ENCODE peak calls at places on chromosome 14, in four cellular contexts. One of them, this sample, is unnamed.

GRCh38 chr14:95685978-95686922 is at the start of gene TCL1B:
- DNase-seq in astrocyte of the spinal cord: no peak
- DNase-seq in aorta: no peak
- DNase-seq in activated T-helper 1 cell treated with anti-CD3 and anti-CD28 coated beads, Interleukin-2, amount 50 U/mL, for 16 hours: no peak
- DNase-seq in this sample: no peak

GRCh38 chr14:43359317-43359716 is 1147.8 kb downstream of the FSCB start:
- DNase-seq in activated T-helper 1 cell treated with anti-CD3 and anti-CD28 coated beads, Interleukin-2, amount 50 U/mL, for 16 hours: no peak
- DNase-seq in aorta: no peak
- DNase-seq in astrocyte of the spinal cord: no peak
- DNase-seq in this sample: no peak

GRCh38 chr14:70906785-70907171 is 481 bp upstream of the PCNX1 start:
- DNase-seq in activated T-helper 1 cell treated with anti-CD3 and anti-CD28 coated beads, Interleukin-2, amount 50 U/mL, for 16 hours: no peak
- DNase-seq in aorta: no peak
- DNase-seq in astrocyte of the spinal cord: no peak
- DNase-seq in this sample: no peak

GRCh38 chr14:76138758-76139723 is 12.7 kb upstream of the GPATCH2L start:
- DNase-seq in astrocyte of the spinal cord: no peak
- DNase-seq in aorta: no peak
- DNase-seq in activated T-helper 1 cell treated with anti-CD3 and anti-CD28 coated beads, Interleukin-2, amount 50 U/mL, for 16 hours: no peak
- DNase-seq in this sample: no peak

GRCh38 chr14:69755299-69755698 is 11.6 kb upstream of the SRSF5 start:
- DNase-seq in astrocyte of the spinal cord: no peak
- DNase-seq in activated T-helper 1 cell treated with anti-CD3 and anti-CD28 coated beads, Interleukin-2, amount 50 U/mL, for 16 hours: no peak
- DNase-seq in aorta: no peak
- DNase-seq in this sample: no peak

GRCh38 chr14:32594766-32595165 is 265.7 kb downstream of the AKAP6 start:
- DNase-seq in aorta: no peak
- DNase-seq in astrocyte of the spinal cord: peak
- DNase-seq in activated T-helper 1 cell treated with anti-CD3 and anti-CD28 coated beads, Interleukin-2, amount 50 U/mL, for 16 hours: no peak
- DNase-seq in this sample: no peak

GRCh38 chr14:31945074-31945613 is 132.0 kb upstream of the ARHGAP5 start:
- DNase-seq in activated T-helper 1 cell treated with anti-CD3 and anti-CD28 coated beads, Interleukin-2, amount 50 U/mL, for 16 hours: no peak
- DNase-seq in astrocyte of the spinal cord: no peak
- DNase-seq in aorta: no peak
- DNase-seq in this sample: no peak

GRCh38 chr14:102116361-102117180 is 23.1 kb upstream of the WDR20 start:
- DNase-seq in aorta: no peak
- DNase-seq in activated T-helper 1 cell treated with anti-CD3 and anti-CD28 coated beads, Interleukin-2, amount 50 U/mL, for 16 hours: no peak
- DNase-seq in astrocyte of the spinal cord: no peak
- DNase-seq in this sample: peak

GRCh38 chr14:95095991-95096390 is 61.3 kb downstream of the DICER1 start:
- DNase-seq in astrocyte of the spinal cord: no peak
- DNase-seq in aorta: no peak
- DNase-seq in activated T-helper 1 cell treated with anti-CD3 and anti-CD28 coated beads, Interleukin-2, amount 50 U/mL, for 16 hours: no peak
- DNase-seq in this sample: no peak